ENCODE peak calls at places on chromosomes 3 and 15, in eight cellular contexts. D is OCI-LY7, V is AG09319, W is BJ, Z is astrocyte of the spinal cord, I is HL-60, S is endothelial cell, H is Panc1. X is an unnamed sample.

GRCh38 chr3:134404366-134404885 is 30.2 kb upstream of the AMOTL2 start:
- DNase-seq in W (no peak), V (no peak), D (no peak), S (no peak), Z (no peak), H (no peak), I (no peak), X (no peak)

GRCh38 chr3:108882762-108883161 is 60.2 kb downstream of the TRAT1 start:
- DNase-seq in Z (no peak), W (no peak), V (no peak), I (no peak), S (no peak), D (no peak), H (no peak), X (no peak)

GRCh38 chr3:155504682-155505081 is 211.2 kb upstream of the STRIT1 start:
- DNase-seq in Z (no peak), H (no peak), D (no peak), I (no peak), W (no peak), V (no peak), S (no peak), X (no peak)

GRCh38 chr3:177483182-177483967 is 286.1 kb upstream of the TBL1XR1 start:
- DNase-seq in V (no peak), I (no peak), W (no peak), S (peak; percentile 62), Z (no peak), H (no peak), D (peak; percentile 6), X (no peak)

GRCh38 chr3:56467108-56467507 is 1.2 kb downstream of the ERC2 start:
- DNase-seq in W (no peak), V (peak; percentile 1), Z (peak; percentile 91), D (no peak), H (no peak), I (no peak), S (peak; percentile 81), X (peak; percentile 35)

GRCh38 chr3:4948395-4948794 is 30.8 kb upstream of the BHLHE40 start:
- DNase-seq in W (peak; percentile 5), V (no peak), Z (peak; percentile 24), I (no peak), S (no peak), D (no peak), H (no peak), X (no peak)

GRCh38 chr3:25571285-25571684 is 93.4 kb downstream of the TOP2B start:
- DNase-seq in S (no peak), H (no peak), W (no peak), Z (no peak), V (no peak), D (no peak), I (no peak), X (no peak)

GRCh38 chr3:142507241-142507640 is 59.4 kb upstream of the XRN1 start:
- DNase-seq in D (no peak), H (no peak), V (no peak), Z (no peak), S (no peak), I (no peak), W (no peak), X (no peak)

GRCh38 chr15:40388941-40389823 is 6.7 kb downstream of the KNSTRN start:
- DNase-seq in W (no peak), D (no peak), V (no peak), I (peak; percentile 58), S (no peak), H (no peak), Z (no peak), X (no peak)

GRCh38 chr3:36823806-36824205 is 59.5 kb upstream of the DCLK3 start:
- DNase-seq in V (no peak), S (no peak), Z (no peak), I (no peak), D (no peak), W (no peak), H (no peak), X (no peak)

GRCh38 chr3:187167795-187168194 is 28.5 kb upstream of the RPL39L start:
- DNase-seq in H (no peak), W (no peak), V (no peak), S (no peak), D (no peak), Z (no peak), I (no peak), X (no peak)

GRCh38 chr3:156837130-156837529 is 11.0 kb downstream of the LEKR1 start:
- DNase-seq in I (no peak), S (no peak), Z (no peak), V (no peak), W (no peak), H (no peak), D (no peak), X (no peak)

GRCh38 chr3:61627768-61628185 is 66.4 kb downstream of the PTPRG start:
- DNase-seq in H (no peak), W (peak; percentile 78), V (peak; percentile 70), I (no peak), Z (peak; percentile 79), S (no peak), D (no peak), X (no peak)

GRCh38 chr3:190074817-190075216 is 45.9 kb downstream of the P3H2 start:
- DNase-seq in S (no peak), D (no peak), Z (no peak), W (no peak), V (no peak), I (no peak), H (no peak), X (peak; percentile 12)

GRCh38 chr15:78565097-78565950 is at the start of gene CHRNA5:
- DNase-seq in H (peak; percentile 70), D (peak; percentile 78), I (peak; percentile 61), S (peak; percentile 88), Z (peak; percentile 81), V (peak; percentile 27), W (peak; percentile 18), X (peak; percentile 89)

GRCh38 chr15:78564743-78565096 is 600 bp upstream of the CHRNA5 start:
- DNase-seq in I (no peak), W (no peak), S (peak; percentile 6), H (no peak), D (no peak), Z (no peak), V (no peak), X (no peak)

GRCh38 chr15:78567541-78567940 is 2.2 kb downstream of the CHRNA5 start:
- DNase-seq in S (no peak), V (no peak), D (no peak), W (no peak), I (no peak), H (no peak), Z (no peak), X (peak; percentile 18)

GRCh38 chr15:78563092-78563491 is 2.2 kb upstream of the CHRNA5 start:
- DNase-seq in V (no peak), W (no peak), D (no peak), H (no peak), Z (no peak), S (no peak), I (no peak), X (no peak)

DNA sequence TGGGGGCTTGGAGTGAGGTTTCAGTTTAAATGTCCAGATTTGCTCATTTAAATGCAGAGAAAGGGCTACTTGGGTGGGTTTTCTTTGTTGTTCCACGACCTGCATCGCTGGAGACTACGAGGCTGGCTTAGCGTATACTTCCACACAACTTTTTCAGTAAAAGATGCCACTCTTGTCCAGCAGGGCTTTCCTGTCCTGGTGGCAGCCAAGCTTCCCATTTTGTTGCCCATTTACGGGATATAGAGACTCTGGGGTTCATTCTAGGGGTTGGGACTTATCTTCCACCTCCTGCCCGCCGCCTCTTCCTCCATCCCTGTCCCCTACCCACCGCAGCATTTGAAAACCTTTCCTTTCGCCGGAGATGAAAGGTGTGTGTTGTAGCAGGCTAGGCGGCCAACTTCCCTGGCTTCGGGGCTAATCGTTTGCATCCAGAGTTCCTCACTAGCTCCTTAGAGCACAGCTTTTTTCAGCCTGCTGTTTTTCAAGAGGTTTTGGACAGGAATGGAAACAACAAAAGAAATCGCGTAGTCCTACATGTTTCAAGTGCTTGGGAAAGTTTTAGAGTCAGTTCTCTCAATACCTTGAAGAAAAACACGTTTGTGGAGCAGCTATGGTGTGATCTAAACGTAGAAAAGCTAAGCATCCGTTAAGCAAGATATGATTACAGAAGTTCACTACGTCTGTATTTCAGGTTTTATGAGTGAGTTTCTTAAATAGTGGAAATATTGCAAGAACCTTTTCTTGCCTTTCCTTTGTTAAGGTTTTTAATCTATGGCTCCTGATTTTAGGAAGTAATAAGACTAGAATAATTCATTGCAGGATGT is 843 bp downstream of the CHRNA5 start:
- DNase-seq in Z (peak; percentile 31), V (no peak), H (peak; percentile 33), D (no peak), S (no peak), I (no peak), W (no peak), X (peak; percentile 51)
- TF ChIP-seq CTCF in Z (peak; percentile 32), V (no peak), H (no peak), D (peak; percentile 8), S (no peak), I (no peak), W (peak; percentile 26), X (no peak)

DNA sequence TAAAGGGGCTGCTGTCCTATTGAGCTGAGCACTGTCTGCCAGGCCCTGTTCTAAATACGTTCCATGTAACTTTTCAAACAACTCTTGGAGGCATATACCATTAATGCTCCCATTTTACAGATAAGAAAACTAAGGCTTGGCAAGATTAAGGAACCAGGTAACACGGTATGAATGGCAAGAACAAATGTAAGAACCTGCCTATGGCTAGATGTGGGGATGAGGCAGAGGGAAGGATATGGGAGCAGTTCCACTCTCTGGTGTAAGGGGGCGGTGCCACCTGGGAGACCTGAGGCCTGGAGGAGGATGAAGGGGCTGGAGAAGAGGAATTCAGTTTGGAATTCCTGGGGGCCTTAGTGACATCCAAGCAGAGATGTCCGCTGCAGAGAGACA is 3.8 kb upstream of the LMAN1L start:
- DNase-seq in D (no peak), W (no peak), V (no peak), Z (no peak), S (no peak), I (no peak), H (no peak), X (no peak)
- TF ChIP-seq CTCF in D (peak; percentile 57), W (no peak), V (no peak), Z (peak; percentile 15), S (no peak), I (no peak), H (no peak), X (no peak)

GRCh38 chr3:97971679-97972567 is at the start of gene RIOX2:
- DNase-seq in H (peak; percentile 20), S (peak; percentile 62), I (peak; percentile 41), D (peak; percentile 79), Z (peak; percentile 66), W (no peak), V (no peak), X (peak; percentile 89)
- TF ChIP-seq CTCF in H (no peak), S (no peak), I (no peak), D (no peak), Z (peak; percentile 21), W (no peak), V (peak; percentile 5), X (no peak)

DNA sequence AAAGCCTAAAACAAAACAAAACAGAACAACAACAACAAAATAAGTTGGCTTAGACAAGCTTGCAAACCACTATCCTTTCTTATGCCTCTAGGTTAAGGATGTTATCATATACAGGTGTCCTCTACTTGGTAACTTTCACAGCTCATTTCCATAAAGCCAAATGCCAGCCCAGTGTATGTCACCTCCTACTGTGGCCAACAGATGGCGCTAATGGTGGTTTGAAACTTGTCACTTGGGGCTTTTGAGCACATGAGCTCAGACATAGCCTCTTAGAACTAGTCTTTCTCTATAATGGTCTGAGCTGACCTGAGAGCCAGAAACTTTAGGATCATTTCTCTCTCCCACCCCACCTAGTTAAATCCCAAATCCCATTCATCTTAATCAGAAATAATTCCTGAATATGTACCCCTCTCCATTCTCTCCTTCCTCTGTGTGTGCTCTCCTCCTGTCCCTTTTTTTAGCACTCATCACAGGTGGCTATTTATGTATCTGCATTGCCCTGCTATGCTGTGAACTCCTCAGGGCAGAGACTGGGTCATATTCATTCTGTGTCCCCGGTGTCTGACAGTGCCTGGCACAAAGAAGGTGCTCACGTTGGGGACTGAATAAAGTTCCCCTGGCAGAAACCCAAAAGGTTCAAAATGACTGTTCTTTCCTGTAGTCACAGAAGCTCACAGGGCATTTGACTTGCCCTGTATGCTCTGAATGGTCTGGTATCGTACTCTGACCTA is 319.2 kb upstream of the AZI2 start:
- DNase-seq in H (peak; percentile 39), W (no peak), D (peak; percentile 60), S (peak; percentile 71), I (peak; percentile 7), Z (peak; percentile 61), V (peak; percentile 25), X (peak; percentile 52)
- TF ChIP-seq CTCF in H (peak; percentile 83), W (peak; percentile 83), D (peak; percentile 93), S (peak; percentile 80), I (peak; percentile 73), Z (peak; percentile 90), V (peak; percentile 86), X (peak; percentile 84)

X was measured in GM20000.